ENCODE peak calls at places on chromosomes 16 and 17, in ten cellular contexts. D is Caco-2, V is cardiac muscle cell, K is ovary, Q is breast epithelium, O is mesendoderm, Z is OCI-LY7, X is stomach, S is BE2C, C is esophagus muscularis mucosa. F is an unnamed sample.

GRCh38 chr17:64095144-64095882 is 34.6 kb downstream of the ERN1 start:
- DNase-seq in D (no peak), V (no peak), K (no peak), Q (no peak), O (no peak), Z (no peak), X (peak; percentile 40), S (no peak), C (no peak), F (no peak)

GRCh38 chr16:89094252-89094901 is 725 bp downstream of the ACSF3 start:
- DNase-seq in D (no peak), V (no peak), K (no peak), Q (no peak), O (peak; percentile 38), Z (peak; percentile 39), X (no peak), S (no peak), C (no peak), F (no peak)

GRCh38 chr17:40091691-40092397 is 8.5 kb downstream of the NR1D1 start:
- DNase-seq in D (peak; percentile 59), V (no peak), K (peak; percentile 70), Q (peak; percentile 44), O (peak; percentile 63), Z (no peak), X (no peak), S (peak; percentile 23), C (no peak), F (peak; percentile 40)

GRCh38 chr17:39222866-39223834 is 2.6 kb downstream of the STAC2 start:
- DNase-seq in D (no peak), V (no peak), K (no peak), Q (no peak), O (no peak), Z (no peak), X (no peak), S (no peak), C (no peak), F (no peak)

GRCh38 chr16:88857728-88858339 is 907 bp downstream of the TRAPPC2L start:
- DNase-seq in D (peak; percentile 83), V (peak; percentile 83), K (peak; percentile 70), Q (peak; percentile 57), O (peak; percentile 83), Z (peak; percentile 80), X (peak; percentile 76), S (peak; percentile 85), C (no peak), F (peak; percentile 92)

GRCh38 chr17:81579298-81579697 is 27.1 kb upstream of the FAAP100 start:
- DNase-seq in D (no peak), V (no peak), K (no peak), Q (no peak), O (no peak), Z (no peak), X (no peak), S (no peak), C (no peak), F (no peak)

GRCh38 chr16:5069048-5069447 is 2.6 kb upstream of the ALG1 start:
- DNase-seq in D (no peak), V (no peak), K (no peak), Q (no peak), O (no peak), Z (no peak), X (no peak), S (no peak), C (no peak), F (no peak)

GRCh38 chr16:82358601-82359221 is 188.7 kb upstream of the MPHOSPH6 start:
- DNase-seq in D (no peak), V (no peak), K (no peak), Q (no peak), O (no peak), Z (no peak), X (peak; percentile 52), S (no peak), C (peak; percentile 57), F (no peak)

GRCh38 chr16:50699345-50700159 is 6.1 kb downstream of the NOD2 start:
- DNase-seq in D (no peak), V (peak; percentile 64), K (no peak), Q (no peak), O (peak; percentile 35), Z (no peak), X (no peak), S (no peak), C (no peak), F (no peak)

GRCh38 chr16:50697421-50697715 is 4.0 kb downstream of the NOD2 start:
- DNase-seq in D (no peak), V (no peak), K (no peak), Q (no peak), O (no peak), Z (no peak), X (no peak), S (no peak), C (no peak), F (no peak)

GRCh38 chr16:50696575-50697420 is 3.4 kb downstream of the NOD2 start:
- DNase-seq in D (peak; percentile 37), V (peak; percentile 79), K (peak; percentile 63), Q (peak; percentile 95), O (no peak), Z (no peak), X (peak; percentile 77), S (peak; percentile 71), C (peak; percentile 95), F (peak; percentile 67)

GRCh38 chr16:50696126-50696525 is 2.7 kb downstream of the NOD2 start:
- DNase-seq in D (peak; percentile 42), V (no peak), K (no peak), Q (no peak), O (no peak), Z (no peak), X (no peak), S (no peak), C (no peak), F (no peak)

DNA sequence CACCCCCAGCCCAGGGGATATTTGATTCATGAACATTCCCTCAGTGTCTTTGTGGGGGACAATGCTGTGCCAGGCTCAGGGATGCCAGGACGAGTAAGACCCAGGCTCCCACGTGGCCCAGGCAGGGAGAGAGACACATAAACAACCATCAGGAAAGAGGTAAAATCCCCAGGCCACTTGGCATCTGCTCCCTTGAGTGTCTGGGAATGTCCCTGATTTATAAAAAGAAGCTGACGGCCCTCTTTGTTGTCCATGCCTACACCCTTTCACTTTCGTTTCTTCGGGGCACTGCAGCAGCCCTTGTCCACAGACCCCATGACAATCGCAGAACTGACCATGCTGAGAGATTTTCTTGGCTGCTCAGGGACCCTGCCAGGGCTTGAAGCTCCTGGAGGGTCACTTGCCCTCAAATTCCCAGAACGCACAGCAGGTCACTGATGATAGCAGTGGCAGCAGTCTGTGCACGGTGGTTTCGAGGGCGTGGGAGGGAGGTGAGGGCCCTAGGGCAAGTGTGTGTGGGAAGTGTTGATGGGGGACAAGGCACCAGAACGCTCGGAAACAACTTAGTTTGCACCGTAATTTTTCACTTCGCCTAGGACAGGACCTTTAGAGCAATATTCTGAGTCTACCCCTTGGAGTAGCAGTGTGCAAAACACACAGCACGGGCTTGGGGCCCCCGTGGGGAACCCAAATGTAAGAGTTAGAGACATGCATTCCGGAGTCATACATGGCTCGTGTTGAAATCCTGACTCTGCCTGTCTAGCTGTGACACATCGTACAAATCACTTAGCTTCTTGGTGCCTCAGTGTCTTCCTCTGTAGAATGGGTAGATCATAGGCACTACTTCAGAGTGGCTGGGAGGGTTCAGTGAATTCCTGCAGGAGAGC is 4.7 kb downstream of the NOD2 start:
- DNase-seq in D (peak; percentile 29), V (peak; percentile 46), K (no peak), Q (peak; percentile 82), O (no peak), Z (no peak), X (peak; percentile 40), S (no peak), C (no peak), F (no peak)
- H3K4me1 ChIP-seq in D (peaks cover 12% of the 10 kb centered on the region), V (no peaks in the 10 kb centered on the region), K (peaks cover 6% of the 10 kb centered on the region), Q (peaks cover 12% of the 10 kb centered on the region), O (no peaks in the 10 kb centered on the region), Z (no peaks in the 10 kb centered on the region), X (peaks cover 50% of the 10 kb centered on the region), S (no peaks in the 10 kb centered on the region), C (peaks cover 37% of the 10 kb centered on the region), F (no peaks in the 10 kb centered on the region)

GRCh38 chr17:50538549-50539410 is 6.2 kb downstream of the EPN3 start:
- DNase-seq in D (peak; percentile 55), V (no peak), K (no peak), Q (no peak), O (no peak), Z (no peak), X (no peak), S (no peak), C (no peak), F (peak; percentile 55)

GRCh38 chr17:50541402-50541915 is 5.5 kb upstream of the SPATA20 start:
- DNase-seq in D (no peak), V (no peak), K (no peak), Q (no peak), O (no peak), Z (no peak), X (no peak), S (no peak), C (no peak), F (no peak)

GRCh38 chr17:50541916-50542688 is 4.9 kb upstream of the SPATA20 start:
- DNase-seq in D (peak; percentile 94), V (peak; percentile 87), K (peak; percentile 89), Q (peak; percentile 76), O (peak; percentile 86), Z (peak; percentile 82), X (peak; percentile 92), S (peak; percentile 93), C (peak; percentile 95), F (peak; percentile 95)

GRCh38 chr17:50539762-50540440 is 7.1 kb upstream of the SPATA20 start:
- DNase-seq in D (peak; percentile 90), V (no peak), K (no peak), Q (peak; percentile 72), O (no peak), Z (no peak), X (peak; percentile 60), S (no peak), C (no peak), F (peak; percentile 61)

GRCh38 chr17:50540485-50541401 is 6.2 kb upstream of the SPATA20 start:
- DNase-seq in D (no peak), V (no peak), K (peak; percentile 22), Q (no peak), O (no peak), Z (no peak), X (no peak), S (no peak), C (no peak), F (no peak)
- H3K4me1 ChIP-seq in D (peaks cover 61% of the 10 kb centered on the region), V (peaks cover 12% of the 10 kb centered on the region), K (peaks cover 6% of the 10 kb centered on the region), Q (no peaks in the 10 kb centered on the region), O (peaks cover 3% of the 10 kb centered on the region), Z (peaks cover 12% of the 10 kb centered on the region), X (peaks cover 86% of the 10 kb centered on the region), S (peaks cover 4% of the 10 kb centered on the region), C (peaks cover 18% of the 10 kb centered on the region), F (peaks cover 29% of the 10 kb centered on the region)

DNA sequence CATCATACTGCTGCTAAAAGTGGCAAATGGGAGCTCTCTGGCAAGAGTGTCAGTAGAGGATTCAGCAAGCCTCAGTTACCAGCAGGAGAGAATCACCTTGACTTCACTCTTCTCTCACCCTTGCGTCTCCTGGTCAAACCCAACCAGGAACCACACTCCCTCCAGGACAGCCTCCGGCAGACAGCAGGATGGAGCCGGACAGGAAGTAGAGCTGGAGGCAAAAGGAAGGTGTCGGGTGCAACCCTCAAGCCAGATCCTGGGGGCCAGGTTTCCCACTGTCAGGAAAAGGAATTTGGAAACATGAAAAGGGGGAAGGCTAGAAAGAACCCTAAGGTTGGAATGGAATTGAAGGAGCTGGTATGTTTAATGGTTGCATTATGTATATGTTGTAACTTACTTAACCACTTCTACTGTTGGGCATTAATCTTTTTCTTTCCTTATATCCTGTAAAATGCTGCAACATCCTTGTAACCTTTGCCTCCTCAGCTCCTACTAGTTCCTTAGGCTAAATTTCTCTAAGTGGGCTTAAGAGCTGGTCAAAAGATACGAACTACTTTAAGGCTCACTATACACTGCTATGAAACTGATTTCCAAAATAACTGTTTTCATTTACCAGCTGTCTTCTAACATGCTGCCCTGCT is 40.3 kb downstream of the CYTH1 start:
- DNase-seq in D (no peak), V (no peak), K (no peak), Q (no peak), O (no peak), Z (no peak), X (no peak), S (no peak), C (no peak), F (no peak)
- H3K4me1 ChIP-seq in D (peaks cover 14% of the 10 kb centered on the region), V (peaks cover 21% of the 10 kb centered on the region), K (peaks cover 10% of the 10 kb centered on the region), Q (no peaks in the 10 kb centered on the region), O (peaks cover 10% of the 10 kb centered on the region), Z (peaks cover 100% of the 10 kb centered on the region), X (peaks cover 41% of the 10 kb centered on the region), S (peaks cover 18% of the 10 kb centered on the region), C (peaks cover 27% of the 10 kb centered on the region), F (peaks cover 20% of the 10 kb centered on the region)

GRCh38 chr16:20903889-20904506 is 3.4 kb downstream of the LYRM1 start:
- DNase-seq in D (no peak), V (no peak), K (no peak), Q (no peak), O (no peak), Z (no peak), X (no peak), S (no peak), C (no peak), F (no peak)

GRCh38 chr16:20906225-20906870 is 5.8 kb downstream of the LYRM1 start:
- DNase-seq in D (no peak), V (peak; percentile 94), K (peak; percentile 31), Q (no peak), O (no peak), Z (no peak), X (no peak), S (no peak), C (no peak), F (no peak)

GRCh38 chr16:20904507-20905079 is 4.0 kb downstream of the LYRM1 start:
- DNase-seq in D (peak; percentile 54), V (peak; percentile 88), K (no peak), Q (no peak), O (no peak), Z (peak; percentile 76), X (peak; percentile 30), S (no peak), C (no peak), F (no peak)

GRCh38 chr16:20905576-20905975 is 5.0 kb downstream of the LYRM1 start:
- DNase-seq in D (no peak), V (peak; percentile 59), K (no peak), Q (no peak), O (no peak), Z (no peak), X (no peak), S (no peak), C (no peak), F (no peak)

GRCh38 chr16:20906871-20907255 is 6.3 kb downstream of the LYRM1 start:
- DNase-seq in D (no peak), V (no peak), K (no peak), Q (no peak), O (no peak), Z (no peak), X (no peak), S (no peak), C (no peak), F (no peak)
- H3K4me1 ChIP-seq in D (peaks cover 59% of the 10 kb centered on the region), V (peaks cover 14% of the 10 kb centered on the region), K (peaks cover 13% of the 10 kb centered on the region), Q (peaks cover 27% of the 10 kb centered on the region), O (no peaks in the 10 kb centered on the region), Z (peaks cover 31% of the 10 kb centered on the region), X (peaks cover 61% of the 10 kb centered on the region), S (no peaks in the 10 kb centered on the region), C (peaks cover 86% of the 10 kb centered on the region), F (peaks cover 49% of the 10 kb centered on the region)

F was measured in hepatocyte.